ENCODE peak calls at places on chromosome 21, in seven cellular contexts. R is CD4-positive, alpha-beta T cell; A is skeletal muscle cell; P is T-helper 17 cell; O is ACHN; E is HTR-8/SVneo; H is HAP-1. B is an unnamed sample.

GRCh38 chr21:35737899-35738341 is 322.4 kb downstream of the SETD4 start:
- DNase-seq in R (no peak), A (peak; percentile 83), P (no peak), O (no peak), E (no peak), H (no peak), B (peak; percentile 58)

GRCh38 chr21:29382029-29382654 is 83.4 kb downstream of the BACH1 start:
- DNase-seq in R (no peak), A (peak; percentile 13), P (no peak), O (peak; percentile 81), E (peak; percentile 62), H (no peak), B (peak; percentile 38)

GRCh38 chr21:44990921-44991320 is 51.1 kb downstream of the SLX9 start:
- DNase-seq in R (no peak), A (no peak), P (no peak), O (no peak), E (no peak), H (no peak), B (no peak)

GRCh38 chr21:31660134-31660565 is 657 bp downstream of the SOD1 start:
- DNase-seq in R (no peak), A (no peak), P (no peak), O (peak; percentile 34), E (peak; percentile 15), H (peak; percentile 54), B (no peak)

GRCh38 chr21:27466175-27466574 is 499.3 kb upstream of the ADAMTS5 start:
- DNase-seq in R (no peak), A (no peak), P (no peak), O (no peak), E (no peak), H (no peak), B (no peak)

GRCh38 chr21:42820513-42821465 is 58.5 kb downstream of the WDR4 start:
- DNase-seq in R (no peak), A (no peak), P (no peak), O (no peak), E (no peak), H (no peak), B (no peak)

GRCh38 chr21:38807987-38808386 is 2.3 kb downstream of the ETS2 start:
- DNase-seq in R (no peak), A (no peak), P (no peak), O (no peak), E (no peak), H (no peak), B (no peak)

GRCh38 chr21:36694593-36695282 is 4.2 kb upstream of the SIM2 start:
- DNase-seq in R (no peak), A (no peak), P (no peak), O (no peak), E (no peak), H (no peak), B (no peak)

GRCh38 chr21:45417256-45417950 is 12.4 kb downstream of the COL18A1 start:
- DNase-seq in R (no peak), A (no peak), P (no peak), O (no peak), E (no peak), H (no peak), B (no peak)

GRCh38 chr21:27827972-27828371 is 861.1 kb upstream of the ADAMTS5 start:
- DNase-seq in R (no peak), A (no peak), P (no peak), O (no peak), E (no peak), H (no peak), B (no peak)

GRCh38 chr21:43712268-43712942 is 6.5 kb upstream of the PDXK start:
- DNase-seq in R (no peak), A (no peak), P (no peak), O (peak; percentile 93), E (peak; percentile 64), H (no peak), B (peak; percentile 69)

GRCh38 chr21:26849428-26850115 is 4.4 kb upstream of the ADAMTS1 start:
- DNase-seq in R (no peak), A (no peak), P (no peak), O (peak; percentile 74), E (no peak), H (peak; percentile 49), B (peak; percentile 29)

GRCh38 chr21:38958940-38959685 is 153.4 kb downstream of the ETS2 start:
- DNase-seq in R (no peak), A (peak; percentile 66), P (no peak), O (peak; percentile 83), E (no peak), H (no peak), B (peak; percentile 71)

GRCh38 chr21:37555672-37556261 is 189.2 kb downstream of the DYRK1A start:
- DNase-seq in R (no peak), A (peak; percentile 59), P (no peak), O (no peak), E (no peak), H (no peak), B (no peak)

GRCh38 chr21:27418338-27418737 is 451.4 kb upstream of the ADAMTS5 start:
- DNase-seq in R (no peak), A (no peak), P (no peak), O (no peak), E (no peak), H (no peak), B (no peak)

GRCh38 chr21:36966846-36967657 is 583 bp upstream of the HLCS start:
- DNase-seq in R (no peak), A (no peak), P (no peak), O (no peak), E (no peak), H (no peak), B (no peak)

GRCh38 chr21:42233067-42233981 is 14.4 kb downstream of the ABCG1 start:
- DNase-seq in R (peak; percentile 66), A (no peak), P (peak; percentile 71), O (no peak), E (no peak), H (no peak), B (peak; percentile 47)

GRCh38 chr21:39014751-39015150 is 168.5 kb downstream of the PSMG1 start:
- DNase-seq in R (no peak), A (peak; percentile 83), P (no peak), O (peak; percentile 20), E (peak; percentile 74), H (no peak), B (peak; percentile 81)

GRCh38 chr21:8990326-8991087 is 1530.9 kb upstream of the TPTE start:
- DNase-seq in R (no peak), A (no peak), P (no peak), O (no peak), E (no peak), H (no peak), B (peak; percentile 18)

GRCh38 chr21:33374080-33374873 is 28.9 kb upstream of the IFNGR2 start:
- DNase-seq in R (peak; percentile 46), A (no peak), P (no peak), O (peak; percentile 48), E (no peak), H (peak; percentile 57), B (peak; percentile 49)

GRCh38 chr21:46667191-46667734 is 31.8 kb downstream of the PRMT2 start:
- DNase-seq in R (no peak), A (no peak), P (no peak), O (peak; percentile 31), E (peak; percentile 36), H (peak; percentile 57), B (peak; percentile 29)